ENCODE peak calls at places on chromosomes 16 and 17, in five cellular contexts. E, Z, W, O and Y are unnamed samples.
A peak's percentile ranks its signal among the peaks of the same experiment; 100 is the strongest.

GRCh38 chr16:1286492-1287094 is 22.8 kb upstream of the UBE2I start:
- DNase-seq in E (no peak), Z (no peak), W (no peak), O (no peak), Y (no peak)

GRCh38 chr16:70746708-70747424 is 54.1 kb downstream of the VAC14 start:
- DNase-seq in E (peak; percentile 93), Z (peak; percentile 88), W (peak; percentile 24), O (peak; percentile 93), Y (peak; percentile 70)

GRCh38 chr16:29663020-29663828 is at the start of gene SPN:
- DNase-seq in E (no peak), Z (no peak), W (peak; percentile 56), O (no peak), Y (no peak)

GRCh38 chr16:49859139-49859947 is 3.4 kb upstream of the ZNF423 start:
- DNase-seq in E (peak; percentile 30), Z (no peak), W (no peak), O (no peak), Y (no peak)

GRCh38 chr17:50848691-50849090 is 13.3 kb downstream of the WFIKKN2 start:
- DNase-seq in E (no peak), Z (no peak), W (no peak), O (no peak), Y (no peak)

GRCh38 chr17:58760248-58760647 is 4.6 kb downstream of the PPM1E start:
- DNase-seq in E (no peak), Z (no peak), W (no peak), O (no peak), Y (no peak)

GRCh38 chr16:35510701-35511100 is 2051.3 kb downstream of the TP53TG3F start:
- DNase-seq in E (no peak), Z (no peak), W (no peak), O (no peak), Y (no peak)

GRCh38 chr16:88810868-88811599 is 694 bp downstream of the APRT start:
- DNase-seq in E (peak; percentile 80), Z (no peak), W (no peak), O (peak; percentile 92), Y (peak; percentile 57)

GRCh38 chr17:49588726-49589555 is 13.3 kb downstream of the NXPH3 start:
- DNase-seq in E (no peak), Z (peak; percentile 48), W (no peak), O (no peak), Y (peak; percentile 17)

GRCh38 chr17:66302761-66303626 is 581 bp downstream of the PRKCA start:
- DNase-seq in E (peak; percentile 65), Z (no peak), W (no peak), O (peak; percentile 74), Y (no peak)

GRCh38 chr17:1726626-1727257 is 2.2 kb downstream of the WDR81 start:
- DNase-seq in E (no peak), Z (no peak), W (no peak), O (no peak), Y (no peak)

GRCh38 chr17:33983824-33984574 is 271.1 kb upstream of the CCL2 start:
- DNase-seq in E (no peak), Z (no peak), W (no peak), O (no peak), Y (no peak)

GRCh38 chr17:81865733-81866439 is 5.3 kb downstream of the ARHGDIA start:
- DNase-seq in E (peak; percentile 59), Z (no peak), W (no peak), O (peak; percentile 49), Y (no peak)

GRCh38 chr16:79076039-79076767 is 524.3 kb downstream of the MAF start:
- DNase-seq in E (no peak), Z (no peak), W (no peak), O (no peak), Y (no peak)

GRCh38 chr16:50285406-50286003 is 19.2 kb downstream of the ADCY7 start:
- DNase-seq in E (no peak), Z (no peak), W (no peak), O (no peak), Y (no peak)

GRCh38 chr16:4383591-4384495 is 12.2 kb downstream of the VASN start:
- DNase-seq in E (no peak), Z (no peak), W (no peak), O (no peak), Y (no peak)

GRCh38 chr17:47253541-47254402 is at the start of gene ITGB3:
- DNase-seq in E (peak; percentile 83), Z (peak; percentile 33), W (peak; percentile 53), O (peak; percentile 72), Y (no peak)

GRCh38 chr16:47872228-47872627 is 283.6 kb downstream of the ABCC12 start:
- DNase-seq in E (no peak), Z (no peak), W (no peak), O (no peak), Y (no peak)

GRCh38 chr17:44565866-44566443 is 8.7 kb downstream of the FZD2 start:
- DNase-seq in E (no peak), Z (no peak), W (no peak), O (no peak), Y (no peak)

GRCh38 chr16:11202260-11203091 is 53.5 kb downstream of the SOCS1 start:
- DNase-seq in E (peak; percentile 60), Z (no peak), W (no peak), O (no peak), Y (no peak)